ENCODE peak calls at places on chromosomes 16 and 17, in ten cellular contexts. F is ovary; B is effector memory CD4-positive, alpha-beta T cell; E is AG04450; H is A673; M is T-cell; K is cardiac fibroblast; W is pons; S is kidney tubule cell; A is activated CD4-positive, alpha-beta T cell treated with anti-CD3 and anti-CD28 coated beads, Interleukin-2, amount 50 U/mL, for 1 hour. U is an unnamed sample.

GRCh38 chr16:74322301-74322710 is 25.7 kb downstream of the PSMD7 start:
- DNase-seq in K (peak; percentile 23), B (no peak), W (no peak), E (no peak), A (no peak), F (no peak), S (no peak), M (no peak), H (no peak), U (no peak)

GRCh38 chr16:73976661-73977060 is 320.0 kb upstream of the PSMD7 start:
- DNase-seq in M (no peak), A (no peak), B (no peak), H (no peak), W (no peak), F (no peak), S (no peak), E (no peak), K (no peak), U (no peak)

GRCh38 chr17:20896153-20896649 is 146.6 kb downstream of the USP22 start:
- DNase-seq in S (no peak), F (peak; percentile 74), K (no peak), M (no peak), B (peak; percentile 33), A (peak; percentile 15), E (no peak), H (peak; percentile 28), W (peak; percentile 15), U (peak; percentile 12)

GRCh38 chr17:65099941-65100315 is 37.2 kb upstream of the RGS9 start:
- DNase-seq in E (no peak), B (peak; percentile 45), K (peak; percentile 59), A (peak; percentile 53), S (peak; percentile 99), H (peak; percentile 33), M (peak; percentile 27), F (no peak), W (no peak), U (peak; percentile 31)

GRCh38 chr17:58710948-58711552 is 18.6 kb downstream of the RAD51C start:
- DNase-seq in M (peak; percentile 14), H (peak; percentile 73), K (peak; percentile 80), B (no peak), S (peak; percentile 62), W (peak; percentile 63), F (peak; percentile 21), E (peak; percentile 27), A (peak; percentile 30), U (peak; percentile 31)

GRCh38 chr16:11252482-11252931 is 3.5 kb downstream of the SOCS1 start:
- DNase-seq in S (no peak), A (no peak), H (no peak), W (no peak), K (no peak), M (no peak), B (no peak), E (no peak), F (no peak), U (no peak)

GRCh38 chr17:35073183-35073790 is 9.8 kb upstream of the RFFL start:
- DNase-seq in B (no peak), H (no peak), S (no peak), M (no peak), W (peak; percentile 49), E (no peak), A (no peak), K (no peak), F (no peak), U (no peak)

GRCh38 chr16:23081675-23082119 is 67.6 kb downstream of the USP31 start:
- DNase-seq in W (no peak), A (no peak), E (no peak), M (no peak), S (peak; percentile 76), H (no peak), B (no peak), K (peak; percentile 13), F (no peak), U (no peak)

GRCh38 chr16:69566437-69567030 is 768 bp downstream of the NFAT5 start:
- DNase-seq in K (peak; percentile 74), B (no peak), A (peak; percentile 13), E (no peak), F (peak; percentile 73), H (peak; percentile 38), M (no peak), W (no peak), S (peak; percentile 70), U (no peak)

GRCh38 chr17:59361916-59362810 is 30.7 kb downstream of the YPEL2 start:
- DNase-seq in E (peak; percentile 68), M (peak; percentile 4), H (peak; percentile 18), A (peak; percentile 20), F (no peak), W (no peak), K (peak; percentile 69), B (peak; percentile 15), S (peak; percentile 93), U (no peak)

GRCh38 chr17:80356231-80356856 is 58.6 kb upstream of the ENDOV start:
- DNase-seq in B (no peak), M (no peak), H (no peak), K (no peak), W (no peak), F (no peak), A (no peak), E (no peak), S (no peak), U (no peak)

GRCh38 chr16:11076259-11077018 is 132.1 kb downstream of the CLEC16A start:
- DNase-seq in E (no peak), A (no peak), F (no peak), K (no peak), S (no peak), H (peak; percentile 14), M (no peak), W (no peak), B (no peak), U (peak; percentile 32)

GRCh38 chr17:46889992-46890564 is 32.9 kb upstream of the GOSR2 start:
- DNase-seq in K (no peak), E (no peak), B (no peak), A (no peak), W (no peak), F (no peak), H (no peak), M (no peak), S (no peak), U (no peak)

GRCh38 chr17:39143552-39144093 is 7.8 kb downstream of the PLXDC1 start:
- DNase-seq in H (no peak), M (no peak), F (no peak), A (no peak), B (no peak), S (no peak), W (no peak), K (no peak), E (no peak), U (no peak)

GRCh38 chr17:78538033-78538776 is 39.0 kb downstream of the DNAH17 start:
- DNase-seq in M (no peak), W (peak; percentile 52), H (no peak), B (no peak), S (peak; percentile 20), E (no peak), F (no peak), K (no peak), A (no peak), U (peak; percentile 23)

GRCh38 chr17:69401251-69401650 is 13.2 kb upstream of the MAP2K6 start:
- DNase-seq in E (no peak), F (no peak), A (no peak), K (no peak), M (no peak), H (no peak), S (no peak), B (no peak), W (no peak), U (no peak)

GRCh38 chr16:28914325-28914724 is 10.7 kb downstream of the RABEP2 start:
- DNase-seq in H (no peak), E (no peak), W (no peak), A (no peak), M (no peak), F (no peak), B (no peak), S (no peak), K (no peak), U (no peak)

GRCh38 chr17:12859520-12859919 is 70.2 kb downstream of the ARHGAP44 start:
- DNase-seq in W (no peak), E (no peak), M (no peak), H (no peak), S (no peak), F (no peak), A (no peak), K (no peak), B (no peak), U (peak; percentile 13)

GRCh38 chr17:74950207-74950606 is 14.5 kb downstream of the OTOP3 start:
- DNase-seq in E (no peak), M (no peak), F (no peak), K (no peak), B (no peak), S (no peak), W (no peak), H (no peak), A (no peak), U (no peak)

GRCh38 chr16:67720236-67720635 is 1.1 kb upstream of the GFOD2 start:
- DNase-seq in H (no peak), F (no peak), A (no peak), S (no peak), K (peak; percentile 17), W (no peak), B (no peak), M (no peak), E (no peak), U (peak; percentile 10)

GRCh38 chr17:30534938-30535921 is 58.0 kb downstream of the GOSR1 start:
- DNase-seq in K (no peak), W (no peak), A (no peak), M (no peak), S (no peak), E (no peak), H (no peak), F (no peak), B (no peak), U (no peak)

GRCh38 chr16:7839568-7839967 is 506.9 kb downstream of the RBFOX1 start:
- DNase-seq in W (no peak), E (no peak), A (no peak), M (no peak), S (no peak), B (no peak), F (no peak), K (no peak), H (no peak), U (no peak)

GRCh38 chr17:16371742-16372141 is 9.1 kb upstream of the UBB start:
- DNase-seq in W (no peak), F (no peak), H (peak; percentile 64), K (peak; percentile 49), B (no peak), S (peak; percentile 44), A (no peak), M (no peak), E (peak; percentile 80), U (no peak)

GRCh38 chr16:81697886-81698635 is 81.0 kb upstream of the PLCG2 start:
- DNase-seq in F (no peak), E (no peak), M (no peak), A (no peak), W (no peak), B (no peak), S (no peak), H (no peak), K (peak; percentile 53), U (peak; percentile 60)

GRCh38 chr16:87582221-87582965 is 19.9 kb upstream of the JPH3 start:
- DNase-seq in W (no peak), E (no peak), K (peak; percentile 94), A (no peak), H (no peak), M (no peak), S (peak; percentile 23), F (peak; percentile 80), B (no peak), U (no peak)

GRCh38 chr16:56355221-56355620 is 70.1 kb downstream of the AMFR start:
- DNase-seq in B (no peak), A (no peak), E (no peak), S (no peak), K (no peak), H (no peak), F (peak; percentile 10), M (no peak), W (no peak), U (no peak)

GRCh38 chr17:60522889-60523626 is 3.0 kb downstream of the APPBP2 start:
- DNase-seq in F (no peak), A (no peak), K (no peak), H (no peak), S (no peak), M (no peak), B (no peak), W (no peak), E (no peak), U (no peak)

GRCh38 chr16:77211880-77212735 is 12.9 kb downstream of the SYCE1L start:
- DNase-seq in S (peak; percentile 77), M (peak; percentile 70), F (peak; percentile 66), A (peak; percentile 66), K (peak; percentile 38), H (peak; percentile 59), E (no peak), B (peak; percentile 68), W (no peak), U (no peak)

U was measured in putamen.